ENCODE peak calls at places on chromosomes 3 and 15, in ten cellular contexts. One of them, this sample, is unnamed.

GRCh38 chr3:23900744-23901143 is 16.0 kb downstream of the NKIRAS1 start:
- DNase-seq in neuronal stem cell: no peak
- DNase-seq in cerebellar cortex: no peak
- DNase-seq in occipital lobe: no peak
- DNase-seq in left ventricle myocardium inferior: no peak
- DNase-seq in foreskin fibroblast: peak
- DNase-seq in T-helper 2 cell: no peak
- DNase-seq in NCI-H524: no peak
- DNase-seq in NCI-H2029: no peak
- DNase-seq in BJ: no peak
- DNase-seq in this sample: no peak

GRCh38 chr3:25747033-25747432 is 36.2 kb downstream of the NGLY1 start:
- DNase-seq in BJ: no peak
- DNase-seq in left ventricle myocardium inferior: no peak
- DNase-seq in NCI-H524: no peak
- DNase-seq in cerebellar cortex: no peak
- DNase-seq in occipital lobe: no peak
- DNase-seq in foreskin fibroblast: no peak
- DNase-seq in T-helper 2 cell: no peak
- DNase-seq in NCI-H2029: no peak
- DNase-seq in neuronal stem cell: no peak
- DNase-seq in this sample: no peak

GRCh38 chr3:153855772-153856171 is 265.4 kb upstream of the ARHGEF26 start:
- DNase-seq in neuronal stem cell: no peak
- DNase-seq in NCI-H2029: no peak
- DNase-seq in NCI-H524: no peak
- DNase-seq in foreskin fibroblast: no peak
- DNase-seq in cerebellar cortex: no peak
- DNase-seq in left ventricle myocardium inferior: no peak
- DNase-seq in occipital lobe: no peak
- DNase-seq in T-helper 2 cell: no peak
- DNase-seq in BJ: no peak
- DNase-seq in this sample: no peak

GRCh38 chr15:98347001-98347400 is 301.3 kb upstream of the IGF1R start:
- DNase-seq in BJ: no peak
- DNase-seq in NCI-H524: no peak
- DNase-seq in neuronal stem cell: no peak
- DNase-seq in occipital lobe: no peak
- DNase-seq in T-helper 2 cell: no peak
- DNase-seq in foreskin fibroblast: no peak
- DNase-seq in left ventricle myocardium inferior: no peak
- DNase-seq in NCI-H2029: no peak
- DNase-seq in cerebellar cortex: no peak
- DNase-seq in this sample: no peak

GRCh38 chr3:47909607-47910006 is 106.6 kb downstream of the MAP4 start:
- DNase-seq in neuronal stem cell: no peak
- DNase-seq in BJ: no peak
- DNase-seq in foreskin fibroblast: no peak
- DNase-seq in left ventricle myocardium inferior: no peak
- DNase-seq in cerebellar cortex: no peak
- DNase-seq in NCI-H524: no peak
- DNase-seq in occipital lobe: no peak
- DNase-seq in T-helper 2 cell: no peak
- DNase-seq in NCI-H2029: no peak
- DNase-seq in this sample: no peak

GRCh38 chr15:75723171-75723846 is 10.7 kb upstream of the CSPG4 start:
- DNase-seq in cerebellar cortex: no peak
- DNase-seq in foreskin fibroblast: no peak
- DNase-seq in NCI-H524: no peak
- DNase-seq in neuronal stem cell: no peak
- DNase-seq in left ventricle myocardium inferior: no peak
- DNase-seq in T-helper 2 cell: no peak
- DNase-seq in BJ: no peak
- DNase-seq in occipital lobe: no peak
- DNase-seq in NCI-H2029: peak
- DNase-seq in this sample: no peak

GRCh38 chr3:178634975-178635374 is 98.7 kb downstream of the KCNMB2 start:
- DNase-seq in left ventricle myocardium inferior: no peak
- DNase-seq in cerebellar cortex: no peak
- DNase-seq in BJ: no peak
- DNase-seq in foreskin fibroblast: no peak
- DNase-seq in occipital lobe: no peak
- DNase-seq in NCI-H2029: peak
- DNase-seq in NCI-H524: no peak
- DNase-seq in T-helper 2 cell: no peak
- DNase-seq in neuronal stem cell: no peak
- DNase-seq in this sample: no peak

GRCh38 chr15:101143321-101143720 is 108.5 kb downstream of the CHSY1 start:
- DNase-seq in NCI-H2029: no peak
- DNase-seq in NCI-H524: no peak
- DNase-seq in foreskin fibroblast: no peak
- DNase-seq in cerebellar cortex: no peak
- DNase-seq in left ventricle myocardium inferior: no peak
- DNase-seq in neuronal stem cell: no peak
- DNase-seq in BJ: no peak
- DNase-seq in occipital lobe: no peak
- DNase-seq in T-helper 2 cell: no peak
- DNase-seq in this sample: no peak

GRCh38 chr3:175386630-175387029 is 527.5 kb downstream of the NAALADL2 start:
- DNase-seq in occipital lobe: no peak
- DNase-seq in cerebellar cortex: no peak
- DNase-seq in left ventricle myocardium inferior: no peak
- DNase-seq in foreskin fibroblast: peak
- DNase-seq in BJ: peak
- DNase-seq in T-helper 2 cell: no peak
- DNase-seq in NCI-H2029: no peak
- DNase-seq in neuronal stem cell: no peak
- DNase-seq in NCI-H524: no peak
- DNase-seq in this sample: no peak

GRCh38 chr15:51672913-51673857 is 8.1 kb upstream of the SCG3 start:
- DNase-seq in NCI-H2029: no peak
- DNase-seq in neuronal stem cell: no peak
- DNase-seq in T-helper 2 cell: no peak
- DNase-seq in BJ: no peak
- DNase-seq in foreskin fibroblast: no peak
- DNase-seq in NCI-H524: no peak
- DNase-seq in occipital lobe: no peak
- DNase-seq in cerebellar cortex: no peak
- DNase-seq in left ventricle myocardium inferior: no peak
- DNase-seq in this sample: no peak

GRCh38 chr3:107431298-107432012 is 54.2 kb downstream of the CCDC54 start:
- DNase-seq in BJ: no peak
- DNase-seq in foreskin fibroblast: peak
- DNase-seq in left ventricle myocardium inferior: peak
- DNase-seq in neuronal stem cell: peak
- DNase-seq in NCI-H2029: peak
- DNase-seq in T-helper 2 cell: peak
- DNase-seq in occipital lobe: peak
- DNase-seq in cerebellar cortex: peak
- DNase-seq in NCI-H524: peak
- DNase-seq in this sample: no peak

GRCh38 chr3:163671201-163671600 is 1407.1 kb downstream of the SI start:
- DNase-seq in occipital lobe: no peak
- DNase-seq in left ventricle myocardium inferior: no peak
- DNase-seq in neuronal stem cell: no peak
- DNase-seq in cerebellar cortex: no peak
- DNase-seq in NCI-H2029: no peak
- DNase-seq in T-helper 2 cell: no peak
- DNase-seq in NCI-H524: no peak
- DNase-seq in foreskin fibroblast: no peak
- DNase-seq in BJ: no peak
- DNase-seq in this sample: no peak

GRCh38 chr3:4233488-4233887 is 69.7 kb upstream of the SETMAR start:
- DNase-seq in cerebellar cortex: no peak
- DNase-seq in NCI-H2029: no peak
- DNase-seq in foreskin fibroblast: no peak
- DNase-seq in T-helper 2 cell: no peak
- DNase-seq in NCI-H524: no peak
- DNase-seq in BJ: no peak
- DNase-seq in neuronal stem cell: no peak
- DNase-seq in left ventricle myocardium inferior: no peak
- DNase-seq in occipital lobe: no peak
- DNase-seq in this sample: no peak

GRCh38 chr3:38490288-38490860 is 5.8 kb upstream of the EXOG start:
- DNase-seq in cerebellar cortex: peak
- DNase-seq in neuronal stem cell: no peak
- DNase-seq in NCI-H2029: no peak
- DNase-seq in BJ: no peak
- DNase-seq in NCI-H524: peak
- DNase-seq in occipital lobe: no peak
- DNase-seq in left ventricle myocardium inferior: no peak
- DNase-seq in foreskin fibroblast: no peak
- DNase-seq in T-helper 2 cell: no peak
- DNase-seq in this sample: no peak

This sample was measured in vagina.